ENCODE peak calls at places on chromosomes 12 and 14, in nine cellular contexts. Q, A, R, O, I, D, H, K and V are unnamed samples.

GRCh38 chr12:112944028-112944690 is 5.9 kb downstream of the OAS3 start:
- DNase-seq in Q (no peak), O (no peak), H (no peak), D (no peak), I (no peak), A (no peak), K (no peak), R (no peak), V (no peak)

GRCh38 chr12:104094284-104094683 is 30.0 kb downstream of the HCFC2 start:
- DNase-seq in O (no peak), R (no peak), D (no peak), K (peak), A (no peak), Q (no peak), H (no peak), I (no peak), V (no peak)

GRCh38 chr14:50038398-50039119 is 77.8 kb downstream of the VCPKMT start:
- DNase-seq in I (no peak), K (peak), R (no peak), O (peak), A (no peak), D (no peak), H (no peak), Q (no peak), V (no peak)

GRCh38 chr12:83823386-83824045 is 1089.1 kb downstream of the SLC6A15 start:
- DNase-seq in H (no peak), A (peak), I (no peak), D (no peak), O (no peak), Q (no peak), R (no peak), K (peak), V (peak)

GRCh38 chr14:54512393-54512792 is 2.7 kb downstream of the CGRRF1 start:
- DNase-seq in A (no peak), D (no peak), O (no peak), I (no peak), Q (no peak), K (peak), R (no peak), H (no peak), V (no peak)

GRCh38 chr12:80763874-80764273 is 47.2 kb downstream of the MYF5 start:
- DNase-seq in Q (no peak), O (peak), H (no peak), I (no peak), D (no peak), K (peak), R (no peak), A (no peak), V (peak)

GRCh38 chr12:114984641-114985041 is 300.7 kb upstream of the TBX3 start:
- DNase-seq in H (no peak), K (peak), Q (no peak), I (no peak), D (no peak), R (no peak), A (no peak), O (no peak), V (no peak)

GRCh38 chr12:113582521-113583218 is 111.0 kb upstream of the LHX5 start:
- DNase-seq in D (no peak), R (no peak), Q (no peak), I (no peak), K (no peak), H (no peak), A (no peak), O (no peak), V (no peak)

GRCh38 chr14:33642080-33642479 is 308.8 kb downstream of the EGLN3 start:
- DNase-seq in D (no peak), I (no peak), O (no peak), K (no peak), H (no peak), Q (no peak), R (no peak), A (no peak), V (no peak)

GRCh38 chr12:130280226-130280625 is 57.5 kb upstream of the PIWIL1 start:
- DNase-seq in R (no peak), O (peak), I (no peak), K (no peak), H (no peak), A (no peak), Q (no peak), D (no peak), V (no peak)

GRCh38 chr12:95143784-95144205 is 70.4 kb upstream of the NR2C1 start:
- DNase-seq in Q (no peak), H (no peak), R (no peak), D (no peak), I (no peak), O (peak), A (no peak), K (peak), V (no peak)